ENCODE peak calls at places on chromosomes 4 and X, in ten cellular contexts. K is lower leg skin; U is midbrain; H is endodermal cell; L is dermis blood vessel endothelial cell; Y is activated CD4-positive, alpha-beta T cell treated with anti-CD3 and anti-CD28 coated beads, Interleukin-2, amount 10 ng/mL, durations not matched to agents 7 days and 5 days; Q is activated CD8-positive, alpha-beta memory T cell treated with anti-CD3 and anti-CD28 coated beads for 1 hour; M is T-cell; W is nucleus accumbens; D is GM10248. Z is an unnamed sample.
A peak's percentile ranks its signal among the peaks of the same experiment; 100 is the strongest.

GRCh38 chr4:122755675-122756074 is 23.2 kb downstream of the BBS12 start:
- DNase-seq in K (no peak), U (no peak), H (no peak), L (no peak), Y (no peak), Q (no peak), M (no peak), W (no peak), D (no peak), Z (no peak)

GRCh38 chr4:5160668-5161067 is 109.4 kb downstream of the STK32B start:
- DNase-seq in K (no peak), U (no peak), H (no peak), L (no peak), Y (no peak), Q (no peak), M (no peak), W (no peak), D (no peak), Z (no peak)

GRCh38 chrX:40015693-40016092 is 82.1 kb downstream of the BCOR start:
- DNase-seq in K (no peak), U (no peak), H (no peak), L (no peak), Y (no peak), Q (no peak), M (no peak), W (no peak), D (no peak), Z (no peak)

GRCh38 chr4:77662396-77662795 is 56.8 kb downstream of the CXCL13 start:
- DNase-seq in K (no peak), U (no peak), H (no peak), L (no peak), Y (no peak), Q (no peak), M (no peak), W (no peak), D (no peak), Z (no peak)

GRCh38 chr4:76955187-76955586 is 5.6 kb downstream of the SEPTIN11 start:
- DNase-seq in K (no peak), U (no peak), H (no peak), L (no peak), Y (no peak), Q (no peak), M (no peak), W (no peak), D (no peak), Z (no peak)

GRCh38 chrX:107207089-107207488 is 678 bp downstream of the DNAAF6 start:
- DNase-seq in K (no peak), U (no peak), H (no peak), L (no peak), Y (no peak), Q (no peak), M (no peak), W (no peak), D (peak; percentile 5), Z (no peak)

GRCh38 chr4:82423245-82424054 is 6.8 kb downstream of the HNRNPDL start:
- DNase-seq in K (no peak), U (no peak), H (no peak), L (no peak), Y (no peak), Q (no peak), M (no peak), W (no peak), D (no peak), Z (no peak)

GRCh38 chr4:48044298-48044697 is 27.7 kb downstream of the NIPAL1 start:
- DNase-seq in K (no peak), U (no peak), H (no peak), L (no peak), Y (no peak), Q (no peak), M (no peak), W (no peak), D (no peak), Z (no peak)

GRCh38 chrX:57156397-57157049 is 19.3 kb upstream of the SPIN2A start:
- DNase-seq in K (no peak), U (peak; percentile 8), H (peak; percentile 80), L (peak; percentile 69), Y (peak; percentile 5), Q (no peak), M (no peak), W (no peak), D (no peak), Z (no peak)

GRCh38 chr4:56908206-56909082 is 744 bp downstream of the REST start:
- DNase-seq in K (peak; percentile 92), U (peak; percentile 73), H (peak; percentile 93), L (peak; percentile 77), Y (peak; percentile 68), Q (peak; percentile 59), M (peak; percentile 51), W (peak; percentile 63), D (peak; percentile 85), Z (peak; percentile 57)

GRCh38 chr4:38177792-38178665 is 217.8 kb downstream of the PTTG2 start:
- DNase-seq in K (peak; percentile 94), U (no peak), H (no peak), L (no peak), Y (peak; percentile 54), Q (peak; percentile 22), M (no peak), W (no peak), D (no peak), Z (peak; percentile 51)

GRCh38 chrX:63746278-63746677 is 38.7 kb downstream of the ARHGEF9 start:
- DNase-seq in K (no peak), U (no peak), H (no peak), L (no peak), Y (peak; percentile 57), Q (no peak), M (no peak), W (no peak), D (no peak), Z (no peak)

GRCh38 chr4:40055379-40055872 is 1.2 kb upstream of the N4BP2 start:
- DNase-seq in K (no peak), U (peak; percentile 45), H (no peak), L (peak; percentile 28), Y (peak; percentile 77), Q (peak; percentile 2), M (no peak), W (no peak), D (peak; percentile 48), Z (no peak)

GRCh38 chrX:136227948-136228584 is 23.1 kb downstream of the MAP7D3 start:
- DNase-seq in K (no peak), U (no peak), H (no peak), L (peak; percentile 51), Y (peak; percentile 30), Q (no peak), M (no peak), W (no peak), D (no peak), Z (no peak)

GRCh38 chr4:8195431-8195830 is 3.7 kb upstream of the SH3TC1 start:
- DNase-seq in K (no peak), U (no peak), H (no peak), L (peak; percentile 69), Y (no peak), Q (no peak), M (no peak), W (no peak), D (no peak), Z (no peak)

GRCh38 chr4:40820101-40820500 is 70.3 kb downstream of the NSUN7 start:
- DNase-seq in K (no peak), U (no peak), H (no peak), L (no peak), Y (no peak), Q (no peak), M (no peak), W (no peak), D (no peak), Z (no peak)

GRCh38 chr4:3296651-3297050 is 3.8 kb downstream of the RGS12 start:
- DNase-seq in K (peak; percentile 80), U (no peak), H (peak; percentile 37), L (no peak), Y (no peak), Q (no peak), M (no peak), W (no peak), D (no peak), Z (no peak)

GRCh38 chr4:139176299-139177048 is 544 bp downstream of the ELF2 start:
- DNase-seq in K (peak; percentile 97), U (peak; percentile 69), H (peak; percentile 94), L (peak; percentile 80), Y (peak; percentile 71), Q (peak; percentile 45), M (peak; percentile 31), W (peak; percentile 69), D (peak; percentile 55), Z (peak; percentile 79)

GRCh38 chr4:26839534-26839951 is 21.1 kb upstream of the STIM2 start:
- DNase-seq in K (no peak), U (no peak), H (no peak), L (no peak), Y (no peak), Q (no peak), M (no peak), W (no peak), D (no peak), Z (no peak)

GRCh38 chrX:35380808-35381700 is 417.1 kb upstream of the MAGEB16 start:
- DNase-seq in K (no peak), U (no peak), H (no peak), L (peak; percentile 0), Y (no peak), Q (no peak), M (no peak), W (no peak), D (peak; percentile 5), Z (no peak)

GRCh38 chrX:72137846-72138455 is 6.2 kb upstream of the RTL5 start:
- DNase-seq in K (peak; percentile 61), U (no peak), H (no peak), L (no peak), Y (no peak), Q (no peak), M (no peak), W (no peak), D (no peak), Z (no peak)

Z was measured in mucosa of gallbladder.